ENCODE peak calls at places on chromosomes 16 and 17, in ten cellular contexts. W, C, O, R, D, K, Y, A, J and S are unnamed samples.

GRCh38 chr17:7477392-7478275 is 1.8 kb downstream of the ZBTB4 start:
- DNase-seq in Y (no peak), W (no peak), J (no peak), R (no peak), O (peak), C (no peak), A (peak), K (peak), D (no peak), S (no peak)

GRCh38 chr16:19783363-19783762 is 65.3 kb downstream of the IQCK start:
- DNase-seq in R (no peak), Y (no peak), C (no peak), J (no peak), A (no peak), O (no peak), K (no peak), W (no peak), D (no peak), S (no peak)

GRCh38 chr17:65046236-65046635 is 10.3 kb downstream of the GNA13 start:
- DNase-seq in A (no peak), O (no peak), K (no peak), R (no peak), J (no peak), C (no peak), Y (no peak), W (no peak), D (no peak), S (no peak)

GRCh38 chr17:80807882-80808281 is 183.8 kb upstream of the CHMP6 start:
- DNase-seq in A (no peak), Y (no peak), R (no peak), O (no peak), W (no peak), K (no peak), D (no peak), C (no peak), J (no peak), S (no peak)

GRCh38 chr17:79749156-79749815 is 18.5 kb downstream of the ENPP7 start:
- DNase-seq in W (no peak), J (no peak), R (no peak), A (no peak), D (no peak), O (peak), C (no peak), K (no peak), Y (no peak), S (no peak)

GRCh38 chr17:15513058-15513858 is 45.8 kb upstream of the CDRT4 start:
- DNase-seq in A (no peak), C (no peak), O (no peak), Y (no peak), D (no peak), J (no peak), K (no peak), W (no peak), R (no peak), S (no peak)

GRCh38 chr17:62819511-62820221 is 11.6 kb upstream of the MARCHF10 start:
- DNase-seq in W (no peak), J (no peak), R (peak), O (peak), Y (no peak), C (no peak), A (peak), D (peak), K (no peak), S (no peak)

GRCh38 chr16:86818701-86819522 is 240.6 kb downstream of the FOXL1 start:
- DNase-seq in R (no peak), D (peak), W (no peak), K (no peak), O (no peak), C (no peak), J (no peak), A (no peak), Y (no peak), S (no peak)

GRCh38 chr17:78903101-78903779 is at the start of gene CEP295NL:
- DNase-seq in A (peak), O (no peak), W (no peak), J (no peak), R (no peak), D (peak), K (no peak), C (no peak), Y (no peak), S (no peak)

GRCh38 chr17:57553991-57554825 is 190.9 kb downstream of the CCDC182 start:
- DNase-seq in R (no peak), W (no peak), D (peak), K (no peak), C (no peak), A (no peak), J (no peak), O (no peak), Y (no peak), S (peak)

GRCh38 chr17:37490022-37490587 is 414 bp downstream of the DUSP14 start:
- DNase-seq in K (peak), D (no peak), C (peak), O (peak), R (peak), Y (peak), J (peak), A (peak), W (peak), S (peak)

GRCh38 chr17:40320771-40321501 is 12.0 kb downstream of the RARA start:
- DNase-seq in J (no peak), C (peak), K (no peak), Y (no peak), O (no peak), W (no peak), D (no peak), A (peak), R (no peak), S (no peak)

GRCh38 chr17:74123350-74123749 is 80.1 kb upstream of the RPL38 start:
- DNase-seq in R (no peak), K (no peak), C (no peak), W (no peak), D (no peak), O (no peak), J (no peak), A (no peak), Y (no peak), S (no peak)

GRCh38 chr17:50036455-50037320 is 19.2 kb upstream of the ITGA3 start:
- DNase-seq in K (no peak), J (no peak), W (no peak), Y (no peak), A (no peak), R (no peak), D (no peak), O (no peak), C (no peak), S (no peak)

GRCh38 chr16:49858200-49859129 is 2.6 kb upstream of the ZNF423 start:
- DNase-seq in J (no peak), D (peak), W (no peak), Y (peak), K (no peak), O (peak), A (peak), C (no peak), R (peak), S (no peak)

GRCh38 chr17:50422738-50423137 is 3.3 kb upstream of the ACSF2 start:
- DNase-seq in C (no peak), K (no peak), Y (no peak), O (no peak), W (no peak), A (no peak), D (no peak), J (no peak), R (no peak), S (no peak)

GRCh38 chr17:38427160-38427949 is 909 bp upstream of the ARHGAP23 start:
- DNase-seq in R (no peak), J (no peak), O (no peak), Y (no peak), D (no peak), C (no peak), K (no peak), W (no peak), A (no peak), S (no peak)

GRCh38 chr17:57911834-57912673 is 43.2 kb downstream of the CUEDC1 start:
- DNase-seq in A (peak), C (no peak), Y (no peak), W (no peak), O (no peak), D (peak), R (no peak), K (no peak), J (no peak), S (peak)

GRCh38 chr17:47812146-47812920 is 9.3 kb downstream of the OSBPL7 start:
- DNase-seq in D (no peak), A (no peak), W (no peak), C (no peak), Y (no peak), O (no peak), J (no peak), K (no peak), R (no peak), S (no peak)

GRCh38 chr17:78000351-78000750 is 41.8 kb downstream of the TNRC6C start:
- DNase-seq in W (no peak), Y (no peak), K (no peak), D (no peak), O (peak), A (no peak), J (no peak), R (no peak), C (no peak), S (no peak)

GRCh38 chr17:82876602-82877391 is 37.0 kb upstream of the ZNF750 start:
- DNase-seq in C (no peak), O (peak), R (no peak), J (no peak), K (no peak), A (peak), Y (no peak), D (peak), W (no peak), S (peak)

GRCh38 chr17:60138769-60139437 is 10.9 kb upstream of the CA4 start:
- DNase-seq in R (no peak), J (no peak), O (no peak), A (peak), Y (no peak), D (no peak), K (no peak), W (no peak), C (no peak), S (no peak)

GRCh38 chr17:37642706-37643105 is 540 bp downstream of the DDX52 start:
- DNase-seq in A (no peak), C (no peak), D (no peak), K (no peak), W (no peak), J (no peak), R (no peak), Y (no peak), O (peak), S (no peak)

GRCh38 chr16:64290461-64290860 is 831.4 kb downstream of the CDH11 start:
- DNase-seq in C (no peak), K (no peak), D (no peak), A (no peak), R (no peak), W (no peak), J (no peak), O (no peak), Y (no peak), S (no peak)

GRCh38 chr16:85153046-85153445 is 40.8 kb upstream of the CIBAR2 start:
- DNase-seq in R (no peak), C (no peak), O (no peak), W (no peak), D (no peak), Y (no peak), J (no peak), A (no peak), K (no peak), S (no peak)

GRCh38 chr17:48624544-48625501 is 1.3 kb downstream of the HOXB9 start:
- DNase-seq in A (no peak), J (no peak), W (no peak), O (no peak), R (no peak), C (no peak), Y (no peak), D (no peak), K (no peak), S (no peak)

GRCh38 chr16:55832788-55833583 is at the start of gene CES1:
- DNase-seq in K (no peak), Y (no peak), R (no peak), O (no peak), A (peak), J (no peak), C (no peak), W (no peak), D (peak), S (no peak)

GRCh38 chr16:83974475-83974874 is 6.4 kb downstream of the NECAB2 start:
- DNase-seq in R (no peak), O (no peak), D (no peak), Y (no peak), K (no peak), W (no peak), A (no peak), C (no peak), J (no peak), S (no peak)

GRCh38 chr16:75931043-75931442 is 204.8 kb upstream of the CPHXL start:
- DNase-seq in Y (no peak), W (no peak), A (no peak), C (no peak), D (no peak), J (no peak), O (peak), R (no peak), K (no peak), S (no peak)

GRCh38 chr17:70080541-70081347 is 5.7 kb downstream of the KCNJ16 start:
- DNase-seq in O (no peak), C (no peak), J (no peak), K (no peak), A (no peak), R (no peak), W (no peak), D (no peak), Y (no peak), S (no peak)

GRCh38 chr16:19595043-19595767 is 39.7 kb downstream of the VPS35L start:
- DNase-seq in W (no peak), K (no peak), A (no peak), D (no peak), Y (no peak), C (no peak), J (no peak), O (peak), R (no peak), S (no peak)